ENCODE peak calls at places on chromosomes 16 and 17, in nine cellular contexts. One of them, this sample, is unnamed.

GRCh38 chr16:81427245-81427644 is 17.4 kb upstream of the CMIP start:
- DNase-seq in EL: no peak
- DNase-seq in effector CD4-positive, alpha-beta T cell: no peak
- DNase-seq in Calu3: no peak
- DNase-seq in stimulated activated CD8-positive, alpha-beta memory T cell treated with anti-CD3 and anti-CD28 coated beads, Interleukin-7, amount 100 ng/mL, for 24 hours: no peak
- DNase-seq in frontal cortex: no peak
- DNase-seq in retina: no peak
- DNase-seq in activated T-helper 1 cell treated with Interleukin-2 at 50 U/mL for 16 hours: no peak
- DNase-seq in activated gamma-delta T cell treated with anti-CD3 and anti-CD28 coated beads, Interleukin-2, amount 50 U/mL, for 16 hours: no peak
- DNase-seq in this sample: no peak

GRCh38 chr16:68332411-68333121 is 21.7 kb downstream of the PRMT7 start:
- DNase-seq in Calu3: no peak
- DNase-seq in retina: no peak
- DNase-seq in EL: peak; percentile 36
- DNase-seq in stimulated activated CD8-positive, alpha-beta memory T cell treated with anti-CD3 and anti-CD28 coated beads, Interleukin-7, amount 100 ng/mL, for 24 hours: no peak
- DNase-seq in activated T-helper 1 cell treated with Interleukin-2 at 50 U/mL for 16 hours: no peak
- DNase-seq in activated gamma-delta T cell treated with anti-CD3 and anti-CD28 coated beads, Interleukin-2, amount 50 U/mL, for 16 hours: no peak
- DNase-seq in frontal cortex: no peak
- DNase-seq in effector CD4-positive, alpha-beta T cell: no peak
- DNase-seq in this sample: peak; percentile 8

GRCh38 chr16:30660424-30661251 is 2.4 kb downstream of the FBRS start:
- DNase-seq in frontal cortex: no peak
- DNase-seq in EL: peak; percentile 36
- DNase-seq in retina: no peak
- DNase-seq in activated gamma-delta T cell treated with anti-CD3 and anti-CD28 coated beads, Interleukin-2, amount 50 U/mL, for 16 hours: peak; percentile 80
- DNase-seq in stimulated activated CD8-positive, alpha-beta memory T cell treated with anti-CD3 and anti-CD28 coated beads, Interleukin-7, amount 100 ng/mL, for 24 hours: peak; percentile 65
- DNase-seq in activated T-helper 1 cell treated with Interleukin-2 at 50 U/mL for 16 hours: peak; percentile 58
- DNase-seq in effector CD4-positive, alpha-beta T cell: peak; percentile 76
- DNase-seq in Calu3: no peak
- DNase-seq in this sample: no peak

GRCh38 chr16:85395207-85395912 is 217.8 kb upstream of the GSE1 start:
- DNase-seq in EL: peak; percentile 99
- DNase-seq in Calu3: peak; percentile 82
- DNase-seq in frontal cortex: peak; percentile 83
- DNase-seq in activated gamma-delta T cell treated with anti-CD3 and anti-CD28 coated beads, Interleukin-2, amount 50 U/mL, for 16 hours: no peak
- DNase-seq in retina: no peak
- DNase-seq in stimulated activated CD8-positive, alpha-beta memory T cell treated with anti-CD3 and anti-CD28 coated beads, Interleukin-7, amount 100 ng/mL, for 24 hours: no peak
- DNase-seq in effector CD4-positive, alpha-beta T cell: no peak
- DNase-seq in activated T-helper 1 cell treated with Interleukin-2 at 50 U/mL for 16 hours: no peak
- DNase-seq in this sample: peak; percentile 96

GRCh38 chr17:83103200-83103937 is 24.0 kb downstream of the METRNL start:
- DNase-seq in activated T-helper 1 cell treated with Interleukin-2 at 50 U/mL for 16 hours: no peak
- DNase-seq in EL: peak; percentile 70
- DNase-seq in activated gamma-delta T cell treated with anti-CD3 and anti-CD28 coated beads, Interleukin-2, amount 50 U/mL, for 16 hours: no peak
- DNase-seq in effector CD4-positive, alpha-beta T cell: no peak
- DNase-seq in frontal cortex: no peak
- DNase-seq in stimulated activated CD8-positive, alpha-beta memory T cell treated with anti-CD3 and anti-CD28 coated beads, Interleukin-7, amount 100 ng/mL, for 24 hours: peak; percentile 25
- DNase-seq in Calu3: peak; percentile 83
- DNase-seq in retina: no peak
- DNase-seq in this sample: no peak

GRCh38 chr16:84780063-84780462 is 39.7 kb upstream of the CRISPLD2 start:
- DNase-seq in EL: no peak
- DNase-seq in retina: no peak
- DNase-seq in stimulated activated CD8-positive, alpha-beta memory T cell treated with anti-CD3 and anti-CD28 coated beads, Interleukin-7, amount 100 ng/mL, for 24 hours: no peak
- DNase-seq in effector CD4-positive, alpha-beta T cell: no peak
- DNase-seq in Calu3: no peak
- DNase-seq in frontal cortex: no peak
- DNase-seq in activated gamma-delta T cell treated with anti-CD3 and anti-CD28 coated beads, Interleukin-2, amount 50 U/mL, for 16 hours: no peak
- DNase-seq in activated T-helper 1 cell treated with Interleukin-2 at 50 U/mL for 16 hours: no peak
- DNase-seq in this sample: no peak

GRCh38 chr16:26787924-26788323 is 278.8 kb upstream of the C16orf82 start:
- DNase-seq in EL: no peak
- DNase-seq in activated T-helper 1 cell treated with Interleukin-2 at 50 U/mL for 16 hours: no peak
- DNase-seq in Calu3: no peak
- DNase-seq in frontal cortex: no peak
- DNase-seq in retina: no peak
- DNase-seq in effector CD4-positive, alpha-beta T cell: no peak
- DNase-seq in stimulated activated CD8-positive, alpha-beta memory T cell treated with anti-CD3 and anti-CD28 coated beads, Interleukin-7, amount 100 ng/mL, for 24 hours: no peak
- DNase-seq in activated gamma-delta T cell treated with anti-CD3 and anti-CD28 coated beads, Interleukin-2, amount 50 U/mL, for 16 hours: no peak
- DNase-seq in this sample: no peak

GRCh38 chr17:41265078-41265477 is at the start of gene KRTAP9-6:
- DNase-seq in effector CD4-positive, alpha-beta T cell: no peak
- DNase-seq in EL: no peak
- DNase-seq in stimulated activated CD8-positive, alpha-beta memory T cell treated with anti-CD3 and anti-CD28 coated beads, Interleukin-7, amount 100 ng/mL, for 24 hours: no peak
- DNase-seq in activated gamma-delta T cell treated with anti-CD3 and anti-CD28 coated beads, Interleukin-2, amount 50 U/mL, for 16 hours: no peak
- DNase-seq in retina: no peak
- DNase-seq in frontal cortex: no peak
- DNase-seq in activated T-helper 1 cell treated with Interleukin-2 at 50 U/mL for 16 hours: no peak
- DNase-seq in Calu3: no peak
- DNase-seq in this sample: no peak

This sample was measured in AG04450.